ENCODE peak calls at places on chromosomes 1 and 21, in nine cellular contexts. D is neural progenitor cell; J is psoas muscle; I is lower lobe of right lung; M is fibroblast of lung; Z is suprapubic skin; Q is body of pancreas; L is CD8-positive, alpha-beta memory T cell; Y is transverse colon. W is an unnamed sample.

GRCh38 chr1:245105815-245106410 is 48.9 kb upstream of the KIF26B start:
- DNase-seq in Y (no peak), Q (no peak), I (no peak), L (no peak), D (no peak), M (peak; percentile 61), Z (no peak), J (no peak), W (peak; percentile 30)

GRCh38 chr1:67627906-67628305 is 57.1 kb upstream of the GADD45A start:
- DNase-seq in I (no peak), Q (no peak), M (no peak), Z (no peak), J (no peak), L (no peak), D (no peak), Y (no peak), W (no peak)

GRCh38 chr1:183159960-183160359 is 26.1 kb upstream of the LAMC2 start:
- DNase-seq in J (no peak), Y (peak; percentile 91), Z (no peak), M (peak; percentile 87), Q (peak; percentile 36), I (peak; percentile 84), D (no peak), L (no peak), W (peak; percentile 87)

GRCh38 chr1:36771222-36771621 is 263.1 kb downstream of the GRIK3 start:
- DNase-seq in I (no peak), J (no peak), M (no peak), Y (no peak), Q (no peak), D (peak; percentile 79), L (no peak), Z (no peak), W (peak; percentile 25)

GRCh38 chr1:150551784-150552691 is 2.8 kb downstream of the ADAMTSL4 start:
- DNase-seq in Z (peak; percentile 96), D (peak; percentile 46), Q (peak; percentile 60), M (peak; percentile 89), J (peak; percentile 91), L (no peak), I (peak; percentile 92), Y (peak; percentile 78), W (peak; percentile 92)

GRCh38 chr1:156937883-156938282 is 17.5 kb downstream of the LRRC71 start:
- DNase-seq in Y (no peak), D (no peak), I (no peak), J (no peak), Q (no peak), L (no peak), Z (no peak), M (no peak), W (no peak)

GRCh38 chr1:6208723-6209660 is 3.1 kb downstream of the RNF207 start:
- DNase-seq in Z (no peak), M (peak; percentile 50), D (peak; percentile 82), I (peak; percentile 65), Q (peak; percentile 68), Y (peak; percentile 54), J (peak; percentile 56), L (no peak), W (peak; percentile 76)

GRCh38 chr1:38915352-38915948 is 26.2 kb downstream of the RHBDL2 start:
- DNase-seq in Z (no peak), M (peak; percentile 7), L (no peak), Y (no peak), I (no peak), Q (no peak), D (no peak), J (no peak), W (no peak)

GRCh38 chr21:43369596-43370090 is 57.3 kb downstream of the SIK1 start:
- DNase-seq in Z (no peak), I (no peak), J (no peak), D (no peak), Q (no peak), L (no peak), M (no peak), Y (no peak), W (no peak)

GRCh38 chr1:1665815-1666251 is 7.0 kb upstream of the CDK11B start:
- DNase-seq in M (no peak), J (no peak), I (peak; percentile 55), Y (no peak), L (no peak), Q (peak; percentile 23), D (peak; percentile 60), Z (peak; percentile 67), W (peak; percentile 67)

GRCh38 chr1:172966844-172967540 is 83.7 kb downstream of the TNFSF18 start:
- DNase-seq in M (peak; percentile 60), I (no peak), J (no peak), D (no peak), Q (no peak), Y (no peak), L (no peak), Z (no peak), W (no peak)

GRCh38 chr21:34834852-34835501 is 166.2 kb downstream of the CLIC6 start:
- DNase-seq in D (no peak), L (no peak), Y (no peak), I (no peak), J (no peak), Q (no peak), Z (no peak), M (no peak), W (no peak)

GRCh38 chr21:34834307-34834706 is 165.5 kb downstream of the CLIC6 start:
- DNase-seq in J (no peak), I (no peak), Z (peak; percentile 75), L (no peak), Q (no peak), M (no peak), Y (no peak), D (no peak), W (no peak)

GRCh38 chr21:34836103-34836932 is 167.5 kb downstream of the CLIC6 start:
- DNase-seq in J (peak; percentile 88), Y (peak; percentile 46), Q (peak; percentile 48), L (no peak), Z (peak; percentile 91), M (peak; percentile 100), I (peak; percentile 86), D (no peak), W (peak; percentile 88)

GRCh38 chr21:34836933-34837505 is 168.2 kb downstream of the CLIC6 start:
- DNase-seq in M (no peak), Y (no peak), Z (no peak), I (no peak), D (no peak), J (no peak), Q (no peak), L (no peak), W (no peak)

DNA sequence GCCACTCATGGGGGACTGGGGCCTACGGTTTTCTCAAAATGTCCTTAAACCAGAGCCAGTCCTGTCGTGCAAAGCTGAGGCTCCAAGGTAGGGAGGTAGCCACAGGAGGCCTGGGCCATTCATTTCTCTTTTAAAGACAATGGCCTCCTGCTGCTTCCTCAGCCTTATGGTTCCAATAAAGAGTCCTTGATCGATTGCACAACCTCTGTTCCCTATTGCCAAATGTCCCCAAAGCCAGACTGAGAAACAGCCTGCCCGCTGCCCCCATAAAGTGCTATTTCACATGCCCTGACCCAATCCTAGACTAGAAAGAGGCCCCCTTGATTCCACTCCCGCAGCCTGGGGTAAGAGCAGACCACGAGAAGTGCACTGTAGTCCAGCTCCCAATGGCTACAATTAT is 166.7 kb downstream of the CLIC6 start:
- DNase-seq in Y (peak; percentile 23), I (peak; percentile 63), J (peak; percentile 57), M (no peak), Z (no peak), Q (peak; percentile 25), D (no peak), L (no peak), W (no peak)
- H3K4me3 ChIP-seq in Y (no peak overlapping the region), I (no peak overlapping the region), J (no peak overlapping the region), M (no peak overlapping the region), Z (no peak overlapping the region), Q (no peak overlapping the region), D (no peak overlapping the region), L (no peak overlapping the region), W (no peak overlapping the region)

GRCh38 chr1:198694542-198694941 is 55.7 kb downstream of the PTPRC start:
- DNase-seq in Q (no peak), J (no peak), Z (no peak), M (no peak), L (no peak), I (no peak), Y (no peak), D (no peak), W (no peak)

GRCh38 chr1:198687429-198687828 is 48.6 kb downstream of the PTPRC start:
- DNase-seq in Y (no peak), Z (no peak), D (no peak), M (no peak), I (no peak), J (no peak), Q (no peak), L (no peak), W (no peak)

GRCh38 chr1:198686069-198686728 is 47.4 kb downstream of the PTPRC start:
- DNase-seq in Y (no peak), L (peak; percentile 35), D (no peak), I (no peak), M (peak; percentile 52), Q (no peak), Z (no peak), J (no peak), W (no peak)

GRCh38 chr1:198693321-198693720 is 54.5 kb downstream of the PTPRC start:
- DNase-seq in J (no peak), L (no peak), I (no peak), Y (no peak), Z (no peak), D (no peak), M (no peak), Q (no peak), W (no peak)

GRCh38 chr1:198691063-198691462 is 52.2 kb downstream of the PTPRC start:
- DNase-seq in Y (no peak), M (no peak), Z (no peak), D (no peak), J (no peak), I (no peak), Q (no peak), L (no peak), W (no peak)
- H3K36me3 ChIP-seq in Y (no peaks in the 10 kb centered on the region), M (no peaks in the 10 kb centered on the region), Z (no peaks in the 10 kb centered on the region), D (no peaks in the 10 kb centered on the region), J (no peaks in the 10 kb centered on the region), I (no peaks in the 10 kb centered on the region), Q (no peaks in the 10 kb centered on the region), L (peaks cover 7% of the 10 kb centered on the region), W (no peaks in the 10 kb centered on the region)

GRCh38 chr21:36552458-36552800 is 72.5 kb upstream of the CLDN14 start:
- DNase-seq in I (no peak), J (no peak), Z (no peak), Y (no peak), Q (no peak), D (no peak), M (no peak), L (no peak), W (no peak)
- H3K4me3 ChIP-seq in I (no peak overlapping the region), J (no peak overlapping the region), Z (no peak overlapping the region), Y (no peak overlapping the region), Q (no peak overlapping the region), D (no peak overlapping the region), M (no peak overlapping the region), L (no peak overlapping the region), W (no peak overlapping the region)

DNA sequence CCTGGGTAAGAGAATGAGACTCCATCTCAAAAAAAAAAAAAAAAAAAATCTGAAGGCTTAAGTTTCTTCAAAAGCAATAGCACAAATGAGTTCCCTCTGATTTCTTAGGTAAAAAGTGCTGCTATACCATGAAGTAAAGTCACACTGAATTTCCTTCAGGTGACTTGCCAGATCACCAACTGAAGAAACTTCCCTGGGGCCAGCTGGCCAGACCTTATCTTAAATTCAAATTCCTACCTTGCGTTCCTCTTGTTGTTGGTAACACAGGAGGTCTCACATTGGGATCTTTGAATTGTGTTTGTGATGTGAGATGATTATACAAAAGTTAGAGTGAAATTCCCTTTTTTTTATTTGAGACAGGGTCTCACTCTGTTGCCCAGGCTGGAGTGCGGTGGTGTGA is 11.8 kb downstream of the INAVA start:
- DNase-seq in D (no peak), L (no peak), Y (no peak), Z (no peak), I (no peak), J (no peak), M (no peak), Q (no peak), W (no peak)
- H3K36me3 ChIP-seq in D (peaks cover 8% of the 10 kb centered on the region), L (no peaks in the 10 kb centered on the region), Y (peaks cover 3% of the 10 kb centered on the region), Z (peaks cover 11% of the 10 kb centered on the region), I (no peaks in the 10 kb centered on the region), J (no peaks in the 10 kb centered on the region), M (no peaks in the 10 kb centered on the region), Q (peaks cover 15% of the 10 kb centered on the region), W (no peaks in the 10 kb centered on the region)